ENCODE peak calls at places on chromosomes 4 and X, in eight cellular contexts. Z is astrocyte of the spinal cord; I is brain microvascular endothelial cell; N is putamen; H is NCI-H1092; K is kidney; S is aorta; B is activated CD4-positive, alpha-beta T cell treated with anti-CD3 and anti-CD28 coated beads for 1 hour. D is an unnamed sample.

GRCh38 chr4:26020083-26020668 is 106.2 kb downstream of the SMIM20 start:
- DNase-seq in B (no peak), Z (peak), N (no peak), H (no peak), S (no peak), I (peak), K (no peak), D (no peak)

GRCh38 chr4:124936427-124936826 is 223.9 kb upstream of the ANKRD50 start:
- DNase-seq in K (no peak), S (peak), Z (peak), N (no peak), B (no peak), I (no peak), H (peak), D (peak)

GRCh38 chr4:25068386-25068785 is 37.6 kb upstream of the LGI2 start:
- DNase-seq in N (no peak), S (no peak), Z (no peak), B (no peak), H (no peak), I (no peak), K (no peak), D (no peak)

GRCh38 chr4:147787204-147787603 is 55.3 kb downstream of the ARHGAP10 start:
- DNase-seq in N (no peak), K (no peak), S (no peak), Z (peak), I (peak), H (no peak), B (no peak), D (peak)

GRCh38 chrX:57906790-57907189 is 3.5 kb downstream of the ZXDA start:
- DNase-seq in B (no peak), S (no peak), K (no peak), I (peak), N (no peak), Z (peak), H (no peak), D (no peak)

GRCh38 chr4:145935253-145936141 is 3.1 kb downstream of the ZNF827 start:
- DNase-seq in S (no peak), Z (no peak), B (no peak), K (no peak), I (no peak), N (peak), H (no peak), D (peak)

GRCh38 chrX:101550362-101550761 is at the start of gene ARMCX1:
- DNase-seq in H (peak), I (peak), B (no peak), N (peak), K (peak), Z (peak), S (peak), D (peak)

GRCh38 chrX:71996826-71997225 is 86.2 kb downstream of the NHSL2 start:
- DNase-seq in N (no peak), Z (no peak), H (no peak), I (no peak), S (peak), K (no peak), B (no peak), D (peak)

GRCh38 chr4:65670331-65671031 is at the start of gene EPHA5:
- DNase-seq in K (peak), H (peak), B (no peak), Z (peak), N (peak), S (peak), I (peak), D (peak)

GRCh38 chr4:94724016-94724415 is 33.7 kb upstream of the BMPR1B start:
- DNase-seq in K (no peak), H (no peak), N (no peak), I (no peak), S (no peak), B (no peak), Z (no peak), D (no peak)

GRCh38 chr4:77959566-77960338 is 97.1 kb downstream of the MRPL1 start:
- DNase-seq in N (no peak), I (peak), B (no peak), H (peak), S (no peak), Z (peak), K (no peak), D (no peak)

GRCh38 chr4:131113704-131114103 is 2017.8 kb downstream of the C4orf33 start:
- DNase-seq in I (no peak), H (no peak), B (no peak), S (no peak), K (no peak), Z (no peak), N (no peak), D (no peak)

GRCh38 chr4:181671672-181672071 is 571.5 kb upstream of the TENM3 start:
- DNase-seq in I (no peak), H (no peak), K (no peak), B (no peak), Z (no peak), N (no peak), S (no peak), D (no peak)

GRCh38 chr4:170875868-170876267 is 786.1 kb upstream of the AADAT start:
- DNase-seq in K (no peak), I (no peak), H (no peak), B (no peak), N (no peak), Z (no peak), S (no peak), D (no peak)

GRCh38 chrX:97389761-97390192 is 506.1 kb downstream of the RPA4 start:
- DNase-seq in H (no peak), I (peak), B (no peak), S (no peak), Z (peak), K (no peak), N (no peak), D (no peak)

GRCh38 chrX:53684415-53685192 is 1.9 kb downstream of the HUWE1 start:
- DNase-seq in I (no peak), N (no peak), S (no peak), Z (no peak), K (peak), H (no peak), B (no peak), D (no peak)

GRCh38 chr4:175238827-175239517 is 320.8 kb downstream of the ADAM29 start:
- DNase-seq in H (no peak), K (no peak), I (no peak), Z (no peak), B (no peak), S (no peak), N (no peak), D (no peak)

GRCh38 chr4:7857238-7857701 is 82.4 kb downstream of the AFAP1 start:
- DNase-seq in I (peak), S (no peak), N (no peak), B (no peak), Z (peak), H (no peak), K (no peak), D (peak)

GRCh38 chr4:87092389-87093141 is 127.9 kb downstream of the KLHL8 start:
- DNase-seq in S (peak), N (no peak), K (peak), Z (peak), H (peak), B (no peak), I (peak), D (peak)

GRCh38 chr4:26909369-26909768 is 48.7 kb downstream of the STIM2 start:
- DNase-seq in H (no peak), K (no peak), I (no peak), B (no peak), N (no peak), S (no peak), Z (peak), D (no peak)

GRCh38 chr4:8911311-8912088 is 39.9 kb upstream of the HMX1 start:
- DNase-seq in H (no peak), I (no peak), S (peak), Z (no peak), N (no peak), B (no peak), K (peak), D (no peak)

GRCh38 chrX:108415146-108415545 is 23.1 kb downstream of the COL4A6 start:
- DNase-seq in S (no peak), N (no peak), B (no peak), K (no peak), Z (no peak), H (no peak), I (no peak), D (no peak)

GRCh38 chr4:128388352-128388630 is 100.7 kb upstream of the PGRMC2 start:
- DNase-seq in S (no peak), N (no peak), B (no peak), K (no peak), I (peak), Z (no peak), H (no peak), D (no peak)

GRCh38 chrX:40207626-40208025 is 109.9 kb upstream of the BCOR start:
- DNase-seq in B (no peak), N (no peak), K (no peak), I (peak), S (no peak), H (no peak), Z (no peak), D (no peak)

GRCh38 chr4:948101-948935 is 16.1 kb downstream of the TMEM175 start:
- DNase-seq in H (no peak), B (no peak), I (no peak), S (peak), K (peak), N (no peak), Z (no peak), D (no peak)

GRCh38 chr4:107319386-107319785 is 283.3 kb upstream of the DKK2 start:
- DNase-seq in K (no peak), I (no peak), Z (no peak), H (no peak), N (no peak), S (no peak), B (no peak), D (no peak)

GRCh38 chr4:26342328-26343040 is 21.7 kb downstream of the RBPJ start:
- DNase-seq in K (no peak), B (no peak), S (no peak), N (no peak), I (peak), Z (peak), H (no peak), D (no peak)

D was measured in left cardiac atrium.